ENCODE peak calls at places on chromosome 14, in eight cellular contexts. One of them, this sample, is unnamed.

GRCh38 chr14:65933400-65934068 is 521.0 kb downstream of the FUT8 start:
- DNase-seq in AG10803: no peak
- DNase-seq in BE2C: no peak
- DNase-seq in neural progenitor cell: no peak
- DNase-seq in psoas muscle: no peak
- DNase-seq in HCT116: no peak
- DNase-seq in fibroblast of mammary gland: no peak
- DNase-seq in sigmoid colon: no peak
- DNase-seq in this sample: no peak

GRCh38 chr14:65492277-65492676 is 79.7 kb downstream of the FUT8 start:
- DNase-seq in HCT116: no peak
- DNase-seq in sigmoid colon: no peak
- DNase-seq in psoas muscle: no peak
- DNase-seq in neural progenitor cell: no peak
- DNase-seq in AG10803: no peak
- DNase-seq in fibroblast of mammary gland: no peak
- DNase-seq in BE2C: no peak
- DNase-seq in this sample: no peak

GRCh38 chr14:50103558-50103957 is 12.8 kb downstream of the VCPKMT start:
- DNase-seq in fibroblast of mammary gland: no peak
- DNase-seq in psoas muscle: no peak
- DNase-seq in HCT116: no peak
- DNase-seq in sigmoid colon: no peak
- DNase-seq in AG10803: no peak
- DNase-seq in neural progenitor cell: no peak
- DNase-seq in BE2C: no peak
- DNase-seq in this sample: no peak

GRCh38 chr14:21103710-21104447 is 3.0 kb downstream of the TMEM253 start:
- DNase-seq in HCT116: peak
- DNase-seq in neural progenitor cell: peak
- DNase-seq in psoas muscle: peak
- DNase-seq in BE2C: peak
- DNase-seq in sigmoid colon: peak
- DNase-seq in AG10803: peak
- DNase-seq in fibroblast of mammary gland: peak
- DNase-seq in this sample: peak

GRCh38 chr14:75200451-75200850 is 24.0 kb upstream of the TMED10 start:
- DNase-seq in sigmoid colon: no peak
- DNase-seq in BE2C: no peak
- DNase-seq in AG10803: no peak
- DNase-seq in HCT116: peak
- DNase-seq in fibroblast of mammary gland: no peak
- DNase-seq in psoas muscle: no peak
- DNase-seq in neural progenitor cell: no peak
- DNase-seq in this sample: no peak

GRCh38 chr14:64671591-64671990 is 32.6 kb upstream of the PLEKHG3 start:
- DNase-seq in psoas muscle: no peak
- DNase-seq in BE2C: no peak
- DNase-seq in neural progenitor cell: peak
- DNase-seq in sigmoid colon: no peak
- DNase-seq in AG10803: peak
- DNase-seq in HCT116: peak
- DNase-seq in fibroblast of mammary gland: peak
- DNase-seq in this sample: peak

GRCh38 chr14:54676822-54677708 is 110.1 kb downstream of the SAMD4A start:
- DNase-seq in psoas muscle: no peak
- DNase-seq in BE2C: no peak
- DNase-seq in fibroblast of mammary gland: peak
- DNase-seq in HCT116: peak
- DNase-seq in neural progenitor cell: peak
- DNase-seq in AG10803: peak
- DNase-seq in sigmoid colon: no peak
- DNase-seq in this sample: peak

GRCh38 chr14:85416771-85417170 is 113.2 kb upstream of the FLRT2 start:
- DNase-seq in neural progenitor cell: no peak
- DNase-seq in AG10803: peak
- DNase-seq in BE2C: no peak
- DNase-seq in sigmoid colon: no peak
- DNase-seq in HCT116: no peak
- DNase-seq in fibroblast of mammary gland: peak
- DNase-seq in psoas muscle: no peak
- DNase-seq in this sample: peak

GRCh38 chr14:78153069-78153351 is 17.2 kb upstream of the NRXN3 start:
- DNase-seq in neural progenitor cell: no peak
- DNase-seq in BE2C: no peak
- DNase-seq in sigmoid colon: no peak
- DNase-seq in HCT116: no peak
- DNase-seq in fibroblast of mammary gland: peak
- DNase-seq in psoas muscle: no peak
- DNase-seq in AG10803: no peak
- DNase-seq in this sample: no peak

GRCh38 chr14:73386342-73386741 is 72.0 kb downstream of the NUMB start:
- DNase-seq in HCT116: no peak
- DNase-seq in fibroblast of mammary gland: peak
- DNase-seq in BE2C: no peak
- DNase-seq in psoas muscle: no peak
- DNase-seq in AG10803: no peak
- DNase-seq in sigmoid colon: no peak
- DNase-seq in neural progenitor cell: no peak
- DNase-seq in this sample: no peak

GRCh38 chr14:79260406-79260805 is 950.9 kb downstream of the DIO2 start:
- DNase-seq in BE2C: no peak
- DNase-seq in HCT116: no peak
- DNase-seq in psoas muscle: no peak
- DNase-seq in fibroblast of mammary gland: no peak
- DNase-seq in AG10803: no peak
- DNase-seq in neural progenitor cell: no peak
- DNase-seq in sigmoid colon: no peak
- DNase-seq in this sample: no peak

GRCh38 chr14:94051115-94051514 is 25.0 kb downstream of the OTUB2 start:
- DNase-seq in BE2C: peak
- DNase-seq in sigmoid colon: peak
- DNase-seq in psoas muscle: no peak
- DNase-seq in fibroblast of mammary gland: peak
- DNase-seq in AG10803: peak
- DNase-seq in neural progenitor cell: peak
- DNase-seq in HCT116: no peak
- DNase-seq in this sample: peak

GRCh38 chr14:67166450-67166853 is 22.8 kb upstream of the GARIN2 start:
- DNase-seq in BE2C: peak
- DNase-seq in HCT116: peak
- DNase-seq in fibroblast of mammary gland: peak
- DNase-seq in neural progenitor cell: peak
- DNase-seq in psoas muscle: no peak
- DNase-seq in sigmoid colon: no peak
- DNase-seq in AG10803: peak
- DNase-seq in this sample: peak

GRCh38 chr14:55028066-55028465 is 1.0 kb downstream of the SOCS4 start:
- DNase-seq in HCT116: no peak
- DNase-seq in psoas muscle: no peak
- DNase-seq in neural progenitor cell: no peak
- DNase-seq in sigmoid colon: no peak
- DNase-seq in BE2C: no peak
- DNase-seq in AG10803: no peak
- DNase-seq in fibroblast of mammary gland: no peak
- DNase-seq in this sample: no peak

GRCh38 chr14:20998674-20999366 is at the start of gene SLC39A2:
- DNase-seq in sigmoid colon: no peak
- DNase-seq in HCT116: peak
- DNase-seq in psoas muscle: peak
- DNase-seq in AG10803: peak
- DNase-seq in fibroblast of mammary gland: peak
- DNase-seq in neural progenitor cell: peak
- DNase-seq in BE2C: peak
- DNase-seq in this sample: peak

GRCh38 chr14:75070383-75070782 is 942 bp downstream of the ZC2HC1C start:
- DNase-seq in BE2C: no peak
- DNase-seq in fibroblast of mammary gland: peak
- DNase-seq in psoas muscle: peak
- DNase-seq in neural progenitor cell: no peak
- DNase-seq in AG10803: peak
- DNase-seq in HCT116: no peak
- DNase-seq in sigmoid colon: peak
- DNase-seq in this sample: peak

GRCh38 chr14:60656755-60657608 is 7.7 kb upstream of the SIX1 start:
- DNase-seq in neural progenitor cell: peak
- DNase-seq in BE2C: peak
- DNase-seq in fibroblast of mammary gland: peak
- DNase-seq in sigmoid colon: no peak
- DNase-seq in psoas muscle: peak
- DNase-seq in HCT116: no peak
- DNase-seq in AG10803: peak
- DNase-seq in this sample: peak

GRCh38 chr14:58978336-58978735 is 210.1 kb upstream of the DAAM1 start:
- DNase-seq in AG10803: peak
- DNase-seq in HCT116: no peak
- DNase-seq in neural progenitor cell: no peak
- DNase-seq in sigmoid colon: no peak
- DNase-seq in BE2C: no peak
- DNase-seq in fibroblast of mammary gland: no peak
- DNase-seq in psoas muscle: no peak
- DNase-seq in this sample: peak

GRCh38 chr14:91317381-91318313 is 73.1 kb upstream of the GPR68 start:
- DNase-seq in AG10803: no peak
- DNase-seq in HCT116: no peak
- DNase-seq in neural progenitor cell: no peak
- DNase-seq in BE2C: peak
- DNase-seq in psoas muscle: peak
- DNase-seq in sigmoid colon: peak
- DNase-seq in fibroblast of mammary gland: peak
- DNase-seq in this sample: no peak

GRCh38 chr14:93132472-93133065 is 16.8 kb upstream of the ITPK1 start:
- DNase-seq in AG10803: peak
- DNase-seq in psoas muscle: no peak
- DNase-seq in fibroblast of mammary gland: peak
- DNase-seq in neural progenitor cell: peak
- DNase-seq in sigmoid colon: no peak
- DNase-seq in HCT116: no peak
- DNase-seq in BE2C: peak
- DNase-seq in this sample: peak

GRCh38 chr14:71762575-71762974 is 169.7 kb upstream of the RGS6 start:
- DNase-seq in sigmoid colon: no peak
- DNase-seq in HCT116: no peak
- DNase-seq in neural progenitor cell: no peak
- DNase-seq in AG10803: no peak
- DNase-seq in BE2C: no peak
- DNase-seq in psoas muscle: no peak
- DNase-seq in fibroblast of mammary gland: no peak
- DNase-seq in this sample: no peak

GRCh38 chr14:71765505-71765904 is 166.7 kb upstream of the RGS6 start:
- DNase-seq in AG10803: no peak
- DNase-seq in fibroblast of mammary gland: no peak
- DNase-seq in neural progenitor cell: no peak
- DNase-seq in psoas muscle: no peak
- DNase-seq in sigmoid colon: no peak
- DNase-seq in BE2C: no peak
- DNase-seq in HCT116: no peak
- DNase-seq in this sample: no peak

DNA sequence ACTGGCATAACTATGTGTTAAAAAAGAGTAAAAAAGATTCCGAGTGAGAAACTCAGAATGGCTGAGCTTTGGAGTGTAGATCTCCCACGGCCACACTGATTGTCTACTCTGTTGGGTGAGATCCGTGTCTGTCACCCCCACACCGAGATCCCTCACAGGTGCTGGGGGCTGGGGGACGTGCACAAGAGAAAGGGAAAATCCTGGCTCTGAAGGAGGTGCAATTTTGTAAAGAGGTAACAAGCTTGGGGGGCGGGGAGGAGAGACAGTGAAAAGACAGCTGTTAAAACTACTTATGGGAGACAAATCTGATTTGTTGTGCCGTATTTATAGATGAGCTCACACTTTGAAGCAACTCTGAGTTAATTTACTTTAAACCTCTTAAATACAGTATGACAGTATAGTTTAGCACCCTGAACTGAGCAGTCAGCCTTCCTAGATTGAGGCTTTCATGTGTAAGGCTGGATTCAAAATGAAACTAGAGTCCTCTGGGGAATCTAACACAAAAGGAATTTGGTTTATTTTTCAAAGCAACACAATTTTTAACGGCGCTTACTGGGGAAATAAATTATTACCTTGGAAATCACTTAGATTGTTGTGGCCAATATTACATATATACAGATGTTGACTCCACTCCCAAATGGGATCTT is 167.4 kb upstream of the RGS6 start:
- DNase-seq in AG10803: peak
- DNase-seq in fibroblast of mammary gland: no peak
- DNase-seq in psoas muscle: no peak
- DNase-seq in neural progenitor cell: peak
- DNase-seq in BE2C: no peak
- DNase-seq in HCT116: no peak
- DNase-seq in sigmoid colon: no peak
- DNase-seq in this sample: no peak
- H3K4me3 ChIP-seq in AG10803: peak
- H3K4me3 ChIP-seq in fibroblast of mammary gland: no peak
- H3K4me3 ChIP-seq in psoas muscle: no peak
- H3K4me3 ChIP-seq in neural progenitor cell: no peak
- H3K4me3 ChIP-seq in BE2C: no peak
- H3K4me3 ChIP-seq in HCT116: no peak
- H3K4me3 ChIP-seq in sigmoid colon: no peak
- H3K4me3 ChIP-seq in this sample: no peak

GRCh38 chr14:26917086-26917485 is 319.3 kb upstream of the NOVA1 start:
- DNase-seq in fibroblast of mammary gland: peak
- DNase-seq in AG10803: peak
- DNase-seq in neural progenitor cell: peak
- DNase-seq in HCT116: no peak
- DNase-seq in psoas muscle: no peak
- DNase-seq in BE2C: no peak
- DNase-seq in sigmoid colon: no peak
- DNase-seq in this sample: peak
- TF ChIP-seq CTCF in fibroblast of mammary gland: peak
- TF ChIP-seq CTCF in AG10803: peak
- TF ChIP-seq CTCF in neural progenitor cell: peak
- TF ChIP-seq CTCF in HCT116: no peak
- TF ChIP-seq CTCF in psoas muscle: no peak
- TF ChIP-seq CTCF in BE2C: peak
- TF ChIP-seq CTCF in sigmoid colon: no peak
- TF ChIP-seq CTCF in this sample: peak

GRCh38 chr14:104682107-104682593 is 7.3 kb upstream of the INF2 start:
- DNase-seq in fibroblast of mammary gland: no peak
- DNase-seq in sigmoid colon: peak
- DNase-seq in AG10803: no peak
- DNase-seq in psoas muscle: no peak
- DNase-seq in neural progenitor cell: peak
- DNase-seq in BE2C: peak
- DNase-seq in HCT116: no peak
- DNase-seq in this sample: no peak
- H3K4me3 ChIP-seq in fibroblast of mammary gland: peak
- H3K4me3 ChIP-seq in sigmoid colon: peak
- H3K4me3 ChIP-seq in AG10803: peak
- H3K4me3 ChIP-seq in psoas muscle: peak
- H3K4me3 ChIP-seq in neural progenitor cell: peak
- H3K4me3 ChIP-seq in BE2C: no peak
- H3K4me3 ChIP-seq in HCT116: peak
- H3K4me3 ChIP-seq in this sample: peak

DNA sequence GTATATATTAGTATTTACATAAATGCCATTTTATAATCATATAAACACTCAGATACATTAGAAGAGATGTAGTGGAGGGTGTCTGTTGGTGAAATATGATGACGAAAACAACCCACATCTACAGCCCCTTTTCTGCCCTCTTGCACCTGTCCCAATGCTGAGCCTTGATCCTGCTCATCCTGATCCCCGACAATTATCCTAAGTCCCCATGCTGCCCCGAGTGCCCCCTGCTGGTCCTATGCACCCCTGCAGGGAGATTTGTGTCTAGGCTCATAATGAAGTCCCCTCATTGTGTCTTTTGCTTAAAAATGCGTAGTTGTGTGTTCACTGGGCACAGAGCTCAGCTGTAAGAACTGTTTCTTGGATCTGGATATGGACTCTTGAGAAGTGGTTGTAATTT is 554.5 kb downstream of the TMEM121 start:
- DNase-seq in neural progenitor cell: no peak
- DNase-seq in AG10803: no peak
- DNase-seq in psoas muscle: no peak
- DNase-seq in sigmoid colon: no peak
- DNase-seq in BE2C: no peak
- DNase-seq in HCT116: no peak
- DNase-seq in fibroblast of mammary gland: no peak
- DNase-seq in this sample: no peak
- TF ChIP-seq CTCF in neural progenitor cell: no peak
- TF ChIP-seq CTCF in AG10803: no peak
- TF ChIP-seq CTCF in psoas muscle: no peak
- TF ChIP-seq CTCF in sigmoid colon: no peak
- TF ChIP-seq CTCF in BE2C: no peak
- TF ChIP-seq CTCF in HCT116: peak
- TF ChIP-seq CTCF in fibroblast of mammary gland: no peak
- TF ChIP-seq CTCF in this sample: no peak